ENCODE peak calls at places on chromosomes 13 and 19, in nine cellular contexts. One of them, this sample, is unnamed.

GRCh38 chr13:114119196-114119595 is 13.2 kb downstream of the RASA3 start:
- DNase-seq in non-pigmented ciliary epithelial cell: peak
- DNase-seq in AG09309: no peak
- DNase-seq in nephron progenitor cell: peak
- DNase-seq in activated CD4-positive, CD25-positive, alpha-beta regulatory T cell treated with anti-CD3 and anti-CD28 coated beads, Interleukin-2, amount 50 U/mL, for 16 hours: no peak
- DNase-seq in ascending aorta: no peak
- DNase-seq in mesendoderm: peak
- DNase-seq in effector memory CD4-positive, alpha-beta T cell: no peak
- DNase-seq in tibial nerve: no peak
- DNase-seq in this sample: no peak

GRCh38 chr19:11016591-11016990 is 55.8 kb downstream of the SMARCA4 start:
- DNase-seq in ascending aorta: no peak
- DNase-seq in tibial nerve: no peak
- DNase-seq in AG09309: no peak
- DNase-seq in non-pigmented ciliary epithelial cell: no peak
- DNase-seq in effector memory CD4-positive, alpha-beta T cell: no peak
- DNase-seq in activated CD4-positive, CD25-positive, alpha-beta regulatory T cell treated with anti-CD3 and anti-CD28 coated beads, Interleukin-2, amount 50 U/mL, for 16 hours: no peak
- DNase-seq in mesendoderm: no peak
- DNase-seq in nephron progenitor cell: no peak
- DNase-seq in this sample: no peak

GRCh38 chr19:55369651-55370304 is 485 bp downstream of the IL11 start:
- DNase-seq in effector memory CD4-positive, alpha-beta T cell: peak
- DNase-seq in non-pigmented ciliary epithelial cell: no peak
- DNase-seq in ascending aorta: no peak
- DNase-seq in nephron progenitor cell: peak
- DNase-seq in mesendoderm: peak
- DNase-seq in AG09309: no peak
- DNase-seq in activated CD4-positive, CD25-positive, alpha-beta regulatory T cell treated with anti-CD3 and anti-CD28 coated beads, Interleukin-2, amount 50 U/mL, for 16 hours: no peak
- DNase-seq in tibial nerve: no peak
- DNase-seq in this sample: no peak

GRCh38 chr19:38856813-38857212 is 7.0 kb upstream of the HNRNPL start:
- DNase-seq in effector memory CD4-positive, alpha-beta T cell: no peak
- DNase-seq in nephron progenitor cell: no peak
- DNase-seq in activated CD4-positive, CD25-positive, alpha-beta regulatory T cell treated with anti-CD3 and anti-CD28 coated beads, Interleukin-2, amount 50 U/mL, for 16 hours: no peak
- DNase-seq in mesendoderm: no peak
- DNase-seq in ascending aorta: no peak
- DNase-seq in tibial nerve: no peak
- DNase-seq in non-pigmented ciliary epithelial cell: no peak
- DNase-seq in AG09309: no peak
- DNase-seq in this sample: no peak

GRCh38 chr13:98664047-98664446 is 87.1 kb upstream of the STK24 start:
- DNase-seq in non-pigmented ciliary epithelial cell: peak
- DNase-seq in effector memory CD4-positive, alpha-beta T cell: no peak
- DNase-seq in activated CD4-positive, CD25-positive, alpha-beta regulatory T cell treated with anti-CD3 and anti-CD28 coated beads, Interleukin-2, amount 50 U/mL, for 16 hours: peak
- DNase-seq in tibial nerve: no peak
- DNase-seq in nephron progenitor cell: no peak
- DNase-seq in mesendoderm: peak
- DNase-seq in AG09309: peak
- DNase-seq in ascending aorta: no peak
- DNase-seq in this sample: peak

GRCh38 chr13:23354520-23354919 is 79.0 kb downstream of the SACS start:
- DNase-seq in ascending aorta: no peak
- DNase-seq in non-pigmented ciliary epithelial cell: no peak
- DNase-seq in tibial nerve: no peak
- DNase-seq in AG09309: no peak
- DNase-seq in activated CD4-positive, CD25-positive, alpha-beta regulatory T cell treated with anti-CD3 and anti-CD28 coated beads, Interleukin-2, amount 50 U/mL, for 16 hours: no peak
- DNase-seq in nephron progenitor cell: no peak
- DNase-seq in mesendoderm: no peak
- DNase-seq in effector memory CD4-positive, alpha-beta T cell: no peak
- DNase-seq in this sample: no peak

GRCh38 chr13:57857945-57858344 is 226.4 kb downstream of the PCDH17 start:
- DNase-seq in mesendoderm: no peak
- DNase-seq in AG09309: no peak
- DNase-seq in non-pigmented ciliary epithelial cell: no peak
- DNase-seq in nephron progenitor cell: no peak
- DNase-seq in activated CD4-positive, CD25-positive, alpha-beta regulatory T cell treated with anti-CD3 and anti-CD28 coated beads, Interleukin-2, amount 50 U/mL, for 16 hours: no peak
- DNase-seq in tibial nerve: no peak
- DNase-seq in ascending aorta: no peak
- DNase-seq in effector memory CD4-positive, alpha-beta T cell: no peak
- DNase-seq in this sample: no peak

GRCh38 chr13:26658491-26658890 is 101.0 kb downstream of the WASF3 start:
- DNase-seq in non-pigmented ciliary epithelial cell: no peak
- DNase-seq in AG09309: no peak
- DNase-seq in tibial nerve: no peak
- DNase-seq in ascending aorta: no peak
- DNase-seq in mesendoderm: no peak
- DNase-seq in effector memory CD4-positive, alpha-beta T cell: no peak
- DNase-seq in activated CD4-positive, CD25-positive, alpha-beta regulatory T cell treated with anti-CD3 and anti-CD28 coated beads, Interleukin-2, amount 50 U/mL, for 16 hours: no peak
- DNase-seq in nephron progenitor cell: no peak
- DNase-seq in this sample: no peak

GRCh38 chr19:5893296-5893903 is 10.2 kb downstream of the NDUFA11 start:
- DNase-seq in nephron progenitor cell: no peak
- DNase-seq in non-pigmented ciliary epithelial cell: no peak
- DNase-seq in effector memory CD4-positive, alpha-beta T cell: no peak
- DNase-seq in activated CD4-positive, CD25-positive, alpha-beta regulatory T cell treated with anti-CD3 and anti-CD28 coated beads, Interleukin-2, amount 50 U/mL, for 16 hours: no peak
- DNase-seq in tibial nerve: no peak
- DNase-seq in AG09309: no peak
- DNase-seq in mesendoderm: no peak
- DNase-seq in ascending aorta: no peak
- DNase-seq in this sample: no peak

GRCh38 chr13:110309661-110310524 is 2.8 kb downstream of the COL4A2 start:
- DNase-seq in nephron progenitor cell: no peak
- DNase-seq in ascending aorta: peak
- DNase-seq in mesendoderm: no peak
- DNase-seq in effector memory CD4-positive, alpha-beta T cell: no peak
- DNase-seq in activated CD4-positive, CD25-positive, alpha-beta regulatory T cell treated with anti-CD3 and anti-CD28 coated beads, Interleukin-2, amount 50 U/mL, for 16 hours: no peak
- DNase-seq in AG09309: no peak
- DNase-seq in non-pigmented ciliary epithelial cell: no peak
- DNase-seq in tibial nerve: no peak
- DNase-seq in this sample: no peak

GRCh38 chr19:42295831-42296525 is 6.0 kb upstream of the PRR19 start:
- DNase-seq in non-pigmented ciliary epithelial cell: no peak
- DNase-seq in tibial nerve: peak
- DNase-seq in nephron progenitor cell: peak
- DNase-seq in effector memory CD4-positive, alpha-beta T cell: peak
- DNase-seq in activated CD4-positive, CD25-positive, alpha-beta regulatory T cell treated with anti-CD3 and anti-CD28 coated beads, Interleukin-2, amount 50 U/mL, for 16 hours: peak
- DNase-seq in ascending aorta: peak
- DNase-seq in mesendoderm: peak
- DNase-seq in AG09309: no peak
- DNase-seq in this sample: peak

GRCh38 chr19:48484931-48485612 is 15.9 kb downstream of the CYTH2 start:
- DNase-seq in non-pigmented ciliary epithelial cell: no peak
- DNase-seq in mesendoderm: no peak
- DNase-seq in AG09309: no peak
- DNase-seq in nephron progenitor cell: no peak
- DNase-seq in activated CD4-positive, CD25-positive, alpha-beta regulatory T cell treated with anti-CD3 and anti-CD28 coated beads, Interleukin-2, amount 50 U/mL, for 16 hours: no peak
- DNase-seq in ascending aorta: no peak
- DNase-seq in effector memory CD4-positive, alpha-beta T cell: no peak
- DNase-seq in tibial nerve: no peak
- DNase-seq in this sample: no peak

GRCh38 chr13:64758520-64758919 is 2471.6 kb downstream of the PCDH9 start:
- DNase-seq in tibial nerve: no peak
- DNase-seq in effector memory CD4-positive, alpha-beta T cell: no peak
- DNase-seq in activated CD4-positive, CD25-positive, alpha-beta regulatory T cell treated with anti-CD3 and anti-CD28 coated beads, Interleukin-2, amount 50 U/mL, for 16 hours: no peak
- DNase-seq in ascending aorta: no peak
- DNase-seq in mesendoderm: peak
- DNase-seq in AG09309: no peak
- DNase-seq in nephron progenitor cell: no peak
- DNase-seq in non-pigmented ciliary epithelial cell: no peak
- DNase-seq in this sample: no peak

GRCh38 chr19:36182612-36183454 is 30.6 kb upstream of the COX7A1 start:
- DNase-seq in activated CD4-positive, CD25-positive, alpha-beta regulatory T cell treated with anti-CD3 and anti-CD28 coated beads, Interleukin-2, amount 50 U/mL, for 16 hours: no peak
- DNase-seq in mesendoderm: peak
- DNase-seq in non-pigmented ciliary epithelial cell: peak
- DNase-seq in nephron progenitor cell: no peak
- DNase-seq in AG09309: no peak
- DNase-seq in ascending aorta: no peak
- DNase-seq in effector memory CD4-positive, alpha-beta T cell: no peak
- DNase-seq in tibial nerve: no peak
- DNase-seq in this sample: no peak

GRCh38 chr19:35176183-35176570 is 21.6 kb downstream of the FXYD5 start:
- DNase-seq in tibial nerve: no peak
- DNase-seq in ascending aorta: no peak
- DNase-seq in mesendoderm: no peak
- DNase-seq in activated CD4-positive, CD25-positive, alpha-beta regulatory T cell treated with anti-CD3 and anti-CD28 coated beads, Interleukin-2, amount 50 U/mL, for 16 hours: no peak
- DNase-seq in AG09309: no peak
- DNase-seq in nephron progenitor cell: no peak
- DNase-seq in effector memory CD4-positive, alpha-beta T cell: no peak
- DNase-seq in non-pigmented ciliary epithelial cell: no peak
- DNase-seq in this sample: no peak

GRCh38 chr13:110637747-110638146 is 22.4 kb downstream of the NAXD start:
- DNase-seq in non-pigmented ciliary epithelial cell: no peak
- DNase-seq in ascending aorta: no peak
- DNase-seq in nephron progenitor cell: no peak
- DNase-seq in mesendoderm: no peak
- DNase-seq in AG09309: no peak
- DNase-seq in effector memory CD4-positive, alpha-beta T cell: no peak
- DNase-seq in activated CD4-positive, CD25-positive, alpha-beta regulatory T cell treated with anti-CD3 and anti-CD28 coated beads, Interleukin-2, amount 50 U/mL, for 16 hours: no peak
- DNase-seq in tibial nerve: no peak
- DNase-seq in this sample: no peak

GRCh38 chr19:34305221-34306058 is 51.1 kb downstream of the GARRE1 start:
- DNase-seq in tibial nerve: no peak
- DNase-seq in ascending aorta: peak
- DNase-seq in mesendoderm: no peak
- DNase-seq in nephron progenitor cell: no peak
- DNase-seq in non-pigmented ciliary epithelial cell: no peak
- DNase-seq in AG09309: no peak
- DNase-seq in effector memory CD4-positive, alpha-beta T cell: no peak
- DNase-seq in activated CD4-positive, CD25-positive, alpha-beta regulatory T cell treated with anti-CD3 and anti-CD28 coated beads, Interleukin-2, amount 50 U/mL, for 16 hours: no peak
- DNase-seq in this sample: no peak

GRCh38 chr13:114121496-114122466 is 10.6 kb downstream of the RASA3 start:
- DNase-seq in effector memory CD4-positive, alpha-beta T cell: no peak
- DNase-seq in activated CD4-positive, CD25-positive, alpha-beta regulatory T cell treated with anti-CD3 and anti-CD28 coated beads, Interleukin-2, amount 50 U/mL, for 16 hours: no peak
- DNase-seq in AG09309: no peak
- DNase-seq in mesendoderm: no peak
- DNase-seq in tibial nerve: no peak
- DNase-seq in non-pigmented ciliary epithelial cell: no peak
- DNase-seq in nephron progenitor cell: peak
- DNase-seq in ascending aorta: no peak
- DNase-seq in this sample: no peak

GRCh38 chr19:55146078-55146647 is 2.8 kb downstream of the TNNT1 start:
- DNase-seq in ascending aorta: no peak
- DNase-seq in nephron progenitor cell: peak
- DNase-seq in tibial nerve: no peak
- DNase-seq in AG09309: no peak
- DNase-seq in mesendoderm: peak
- DNase-seq in activated CD4-positive, CD25-positive, alpha-beta regulatory T cell treated with anti-CD3 and anti-CD28 coated beads, Interleukin-2, amount 50 U/mL, for 16 hours: no peak
- DNase-seq in effector memory CD4-positive, alpha-beta T cell: no peak
- DNase-seq in non-pigmented ciliary epithelial cell: no peak
- DNase-seq in this sample: no peak

GRCh38 chr19:1250374-1251232 is 2.2 kb downstream of the MIDN start:
- DNase-seq in mesendoderm: peak
- DNase-seq in ascending aorta: no peak
- DNase-seq in activated CD4-positive, CD25-positive, alpha-beta regulatory T cell treated with anti-CD3 and anti-CD28 coated beads, Interleukin-2, amount 50 U/mL, for 16 hours: no peak
- DNase-seq in effector memory CD4-positive, alpha-beta T cell: peak
- DNase-seq in tibial nerve: no peak
- DNase-seq in AG09309: no peak
- DNase-seq in nephron progenitor cell: peak
- DNase-seq in non-pigmented ciliary epithelial cell: no peak
- DNase-seq in this sample: peak

GRCh38 chr19:51158474-51159129 is 16.5 kb downstream of the SIGLEC7 start:
- DNase-seq in non-pigmented ciliary epithelial cell: no peak
- DNase-seq in ascending aorta: peak
- DNase-seq in activated CD4-positive, CD25-positive, alpha-beta regulatory T cell treated with anti-CD3 and anti-CD28 coated beads, Interleukin-2, amount 50 U/mL, for 16 hours: peak
- DNase-seq in tibial nerve: no peak
- DNase-seq in AG09309: no peak
- DNase-seq in nephron progenitor cell: peak
- DNase-seq in effector memory CD4-positive, alpha-beta T cell: peak
- DNase-seq in mesendoderm: peak
- DNase-seq in this sample: peak

GRCh38 chr19:28899703-28900102 is 313.2 kb downstream of the UQCRFS1 start:
- DNase-seq in ascending aorta: no peak
- DNase-seq in mesendoderm: no peak
- DNase-seq in AG09309: no peak
- DNase-seq in nephron progenitor cell: no peak
- DNase-seq in tibial nerve: no peak
- DNase-seq in activated CD4-positive, CD25-positive, alpha-beta regulatory T cell treated with anti-CD3 and anti-CD28 coated beads, Interleukin-2, amount 50 U/mL, for 16 hours: no peak
- DNase-seq in effector memory CD4-positive, alpha-beta T cell: no peak
- DNase-seq in non-pigmented ciliary epithelial cell: no peak
- DNase-seq in this sample: no peak

GRCh38 chr13:35349673-35350278 is 126.7 kb downstream of the MAB21L1 start:
- DNase-seq in ascending aorta: no peak
- DNase-seq in activated CD4-positive, CD25-positive, alpha-beta regulatory T cell treated with anti-CD3 and anti-CD28 coated beads, Interleukin-2, amount 50 U/mL, for 16 hours: no peak
- DNase-seq in tibial nerve: no peak
- DNase-seq in non-pigmented ciliary epithelial cell: no peak
- DNase-seq in mesendoderm: peak
- DNase-seq in effector memory CD4-positive, alpha-beta T cell: no peak
- DNase-seq in nephron progenitor cell: no peak
- DNase-seq in AG09309: no peak
- DNase-seq in this sample: no peak

GRCh38 chr19:14248578-14249011 is 42.6 kb upstream of the ADGRL1 start:
- DNase-seq in AG09309: no peak
- DNase-seq in non-pigmented ciliary epithelial cell: peak
- DNase-seq in activated CD4-positive, CD25-positive, alpha-beta regulatory T cell treated with anti-CD3 and anti-CD28 coated beads, Interleukin-2, amount 50 U/mL, for 16 hours: no peak
- DNase-seq in nephron progenitor cell: peak
- DNase-seq in effector memory CD4-positive, alpha-beta T cell: no peak
- DNase-seq in mesendoderm: peak
- DNase-seq in tibial nerve: peak
- DNase-seq in ascending aorta: peak
- DNase-seq in this sample: no peak

GRCh38 chr19:9847087-9847671 is 12.1 kb downstream of the PIN1 start:
- DNase-seq in AG09309: peak
- DNase-seq in tibial nerve: no peak
- DNase-seq in non-pigmented ciliary epithelial cell: peak
- DNase-seq in ascending aorta: peak
- DNase-seq in nephron progenitor cell: peak
- DNase-seq in mesendoderm: peak
- DNase-seq in effector memory CD4-positive, alpha-beta T cell: no peak
- DNase-seq in activated CD4-positive, CD25-positive, alpha-beta regulatory T cell treated with anti-CD3 and anti-CD28 coated beads, Interleukin-2, amount 50 U/mL, for 16 hours: no peak
- DNase-seq in this sample: no peak

GRCh38 chr19:8986296-8986695 is 23.9 kb downstream of the MUC16 start:
- DNase-seq in non-pigmented ciliary epithelial cell: no peak
- DNase-seq in AG09309: no peak
- DNase-seq in tibial nerve: no peak
- DNase-seq in activated CD4-positive, CD25-positive, alpha-beta regulatory T cell treated with anti-CD3 and anti-CD28 coated beads, Interleukin-2, amount 50 U/mL, for 16 hours: no peak
- DNase-seq in effector memory CD4-positive, alpha-beta T cell: no peak
- DNase-seq in mesendoderm: peak
- DNase-seq in ascending aorta: no peak
- DNase-seq in nephron progenitor cell: no peak
- DNase-seq in this sample: no peak

GRCh38 chr13:50676602-50677001 is 166.9 kb downstream of the DLEU7 start:
- DNase-seq in tibial nerve: no peak
- DNase-seq in non-pigmented ciliary epithelial cell: peak
- DNase-seq in mesendoderm: peak
- DNase-seq in AG09309: peak
- DNase-seq in nephron progenitor cell: no peak
- DNase-seq in ascending aorta: no peak
- DNase-seq in effector memory CD4-positive, alpha-beta T cell: no peak
- DNase-seq in activated CD4-positive, CD25-positive, alpha-beta regulatory T cell treated with anti-CD3 and anti-CD28 coated beads, Interleukin-2, amount 50 U/mL, for 16 hours: no peak
- DNase-seq in this sample: peak